ENCODE peak calls at places on chromosome 1, in five cellular contexts. Z is SK-N-SH, F is OCI-LY7, X is lower lobe of right lung, S is endothelial cell of umbilical vein. U is an unnamed sample. For H3K4me1, the result is how much of the 10 kb centered on the place peaks cover.

GRCh38 chr1:106897976-106898375 is 158.5 kb upstream of the PRMT6 start:
- DNase-seq in F (no peak), S (no peak), Z (no peak), X (no peak), U (no peak)

GRCh38 chr1:19476440-19477190 is 8.7 kb downstream of the CAPZB start:
- DNase-seq in Z (no peak), F (peak), X (peak), S (peak), U (peak)

GRCh38 chr1:157090196-157090647 is 9.4 kb downstream of the ETV3L start:
- DNase-seq in S (peak), Z (peak), F (peak), X (peak), U (peak)

GRCh38 chr1:8423702-8424538 is 106.0 kb downstream of the SLC45A1 start:
- DNase-seq in Z (peak), S (peak), X (peak), F (peak), U (peak)

GRCh38 chr1:184562801-184563200 is 176.0 kb downstream of the C1orf21 start:
- DNase-seq in X (no peak), F (no peak), S (no peak), Z (no peak), U (no peak)

GRCh38 chr1:21292991-21293536 is 2.8 kb upstream of the ECE1 start:
- DNase-seq in S (no peak), F (peak), X (no peak), Z (no peak), U (no peak)

GRCh38 chr1:21268281-21269239 is 21.7 kb downstream of the ECE1 start:
- DNase-seq in S (peak), Z (no peak), F (no peak), X (no peak), U (peak)

GRCh38 chr1:184212649-184213314 is 161.3 kb downstream of the TSEN15 start:
- DNase-seq in X (no peak), S (no peak), F (no peak), Z (no peak), U (no peak)

GRCh38 chr1:160050619-160051018 is 18.8 kb upstream of the PIGM start:
- DNase-seq in S (no peak), F (no peak), X (no peak), Z (no peak), U (no peak)

GRCh38 chr1:34876406-34876805 is 16.9 kb upstream of the SMIM12 start:
- DNase-seq in Z (no peak), F (no peak), S (no peak), X (no peak), U (no peak)

GRCh38 chr1:7315316-7315715 is 455.8 kb upstream of the VAMP3 start:
- DNase-seq in X (no peak), S (no peak), F (no peak), Z (no peak), U (no peak)

GRCh38 chr1:111214884-111215283 is 12.6 kb upstream of the CHI3L2 start:
- DNase-seq in S (no peak), X (no peak), F (peak), Z (no peak), U (no peak)
- H3K4me1 ChIP-seq in S (under half), X (under half), F (half or more), Z (under half), U (half or more)

GRCh38 chr1:155000725-155001437 is 1.7 kb upstream of the ZBTB7B start:
- DNase-seq in S (peak), F (peak), X (peak), Z (peak), U (peak)

GRCh38 chr1:155003227-155003765 is 694 bp downstream of the ZBTB7B start:
- DNase-seq in Z (peak), F (peak), X (no peak), S (peak), U (peak)

GRCh38 chr1:155001438-155001687 is 1.2 kb upstream of the ZBTB7B start:
- DNase-seq in Z (no peak), X (no peak), S (peak), F (no peak), U (no peak)

GRCh38 chr1:155002479-155003226 is at the start of gene ZBTB7B:
- DNase-seq in S (peak), X (peak), Z (no peak), F (no peak), U (peak)

GRCh38 chr1:155001688-155002474 is 721 bp upstream of the ZBTB7B start:
- DNase-seq in Z (peak), F (peak), X (peak), S (peak), U (peak)
- TF ChIP-seq CTCF in Z (peak), F (peak), X (peak), S (peak), U (no peak)

DNA sequence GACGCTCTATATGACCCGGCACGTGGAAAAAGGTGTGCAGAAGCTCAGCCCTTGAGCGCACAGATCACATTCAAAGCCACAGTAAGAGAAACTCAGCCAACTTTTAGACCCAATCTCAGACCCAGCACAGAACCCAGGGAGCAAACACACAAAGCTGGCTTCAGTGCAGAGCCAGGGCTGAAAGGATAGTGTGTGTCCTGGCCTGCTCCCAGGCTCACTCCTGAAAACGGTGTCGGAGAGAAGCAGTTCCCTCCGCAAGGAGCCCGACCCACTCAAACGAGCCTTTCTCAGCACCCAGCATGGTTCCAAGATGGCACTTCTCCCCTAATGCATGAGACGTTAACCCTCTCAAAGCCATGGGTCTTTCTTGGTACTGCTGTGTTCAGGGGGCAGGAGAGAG is 39.6 kb downstream of the CASZ1 start:
- DNase-seq in X (no peak), F (no peak), Z (no peak), S (no peak), U (no peak)
- H3K4me1 ChIP-seq in X (under half), F (under half), Z (under half), S (under half), U (under half)

GRCh38 chr1:31460027-31460426 is 47.0 kb downstream of the SERINC2 start:
- DNase-seq in S (no peak), X (no peak), F (no peak), Z (no peak), U (no peak)
- TF ChIP-seq CTCF in S (peak), X (no peak), F (peak), Z (peak), U (no peak)

DNA sequence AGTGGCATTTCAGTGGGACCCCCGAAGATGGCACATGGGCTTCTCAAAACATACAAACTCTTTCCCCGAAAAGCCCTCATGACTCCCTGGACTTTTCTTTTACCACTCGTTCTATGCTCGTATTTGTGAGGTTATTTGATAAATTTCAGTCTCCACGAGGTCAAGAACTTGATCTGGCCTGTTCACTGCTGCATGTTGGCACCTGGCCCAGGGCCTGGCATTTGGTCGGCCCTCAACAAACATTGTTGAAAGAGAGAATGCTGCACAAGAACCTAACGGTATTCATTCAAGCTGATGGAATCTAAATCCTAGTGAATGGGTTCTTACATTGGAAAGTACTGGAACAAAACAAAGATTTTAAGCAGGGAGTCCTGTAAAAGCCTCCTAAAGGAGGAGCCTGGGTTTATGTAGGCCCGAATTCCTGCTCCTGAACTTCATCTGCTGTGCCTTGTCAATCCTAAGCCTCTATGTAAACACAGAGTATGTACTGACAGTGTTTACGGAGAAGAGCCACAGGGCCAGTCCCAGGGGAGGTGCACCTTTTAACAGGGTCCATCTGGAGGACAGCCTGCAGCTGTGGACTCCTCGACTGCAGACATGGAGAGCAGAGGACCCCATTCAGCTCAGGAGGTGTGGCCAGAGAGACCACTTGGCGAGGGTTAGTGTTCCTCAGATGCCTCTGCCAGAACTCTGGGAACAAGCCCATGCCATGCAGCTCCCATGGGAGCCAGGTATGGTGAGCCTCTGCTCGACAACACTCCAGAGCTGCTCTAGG is 46.9 kb downstream of the L1TD1 start:
- DNase-seq in Z (no peak), X (peak), F (no peak), S (no peak), U (peak)
- H3K4me1 ChIP-seq in Z (under half), X (under half), F (under half), S (under half), U (under half)

GRCh38 chr1:58783993-58784757 is at the start of gene JUN:
- DNase-seq in S (peak), F (peak), Z (peak), X (peak), U (peak)
- TF ChIP-seq CTCF in S (no peak), F (peak), Z (no peak), X (no peak), U (peak)

DNA sequence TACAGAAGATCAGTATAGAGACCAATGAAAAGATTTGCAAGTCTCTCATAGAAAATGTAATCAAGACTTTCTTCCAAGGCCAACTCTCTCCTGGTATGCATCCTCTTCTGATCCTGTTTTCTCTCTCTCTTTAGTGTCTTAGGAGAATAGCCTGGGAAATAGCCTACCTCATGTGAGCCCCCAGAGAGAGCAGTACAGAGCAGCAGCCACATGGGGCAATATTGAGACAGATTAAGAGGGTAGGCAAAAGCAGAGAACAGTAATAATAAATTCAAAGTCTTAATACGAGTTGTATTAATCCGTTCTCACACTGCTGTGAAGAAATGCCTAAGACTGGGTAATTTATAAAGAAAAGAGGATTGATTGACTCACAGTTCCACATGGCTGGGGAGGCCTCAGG is 61.4 kb downstream of the RNASEL start:
- DNase-seq in S (no peak), X (no peak), F (no peak), Z (no peak), U (no peak)
- H3K4me1 ChIP-seq in S (under half), X (under half), F (under half), Z (under half), U (under half)

DNA sequence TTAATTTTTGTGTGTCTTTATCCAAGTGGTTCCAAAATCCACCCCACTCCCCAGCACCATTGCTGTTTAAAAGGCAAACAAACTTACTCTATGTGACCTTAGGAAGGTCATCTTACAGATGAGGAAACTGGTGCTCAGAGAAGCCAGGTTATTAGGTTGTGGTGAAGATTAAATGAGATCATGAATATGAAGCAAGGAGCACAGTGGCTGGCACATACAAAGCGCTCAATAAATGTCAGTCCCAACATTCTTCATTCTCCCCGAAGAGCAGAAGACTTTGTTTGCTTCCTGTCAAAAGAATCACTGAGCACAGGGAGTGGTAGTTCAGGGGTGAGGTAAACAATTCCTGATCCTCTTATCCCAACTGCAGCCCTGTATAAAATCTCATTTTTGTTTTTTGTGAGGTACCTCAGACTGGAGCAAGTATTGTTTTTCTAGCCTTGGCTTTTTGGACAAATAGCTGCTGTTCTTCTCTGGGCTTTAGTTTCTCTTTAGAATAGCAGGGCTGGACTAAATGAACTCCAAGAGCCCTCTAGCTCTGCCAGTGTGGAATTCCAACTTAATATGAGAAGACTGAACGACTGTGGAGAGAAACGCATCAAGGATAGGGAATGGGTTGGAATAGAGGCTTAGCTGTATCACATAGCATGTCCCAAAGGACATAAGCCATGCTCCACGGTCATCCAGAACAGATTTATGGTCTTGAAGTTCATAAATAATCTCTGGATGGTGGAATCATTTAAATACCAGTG is 455.3 kb upstream of the USP24 start:
- DNase-seq in F (no peak), S (no peak), X (no peak), Z (no peak), U (no peak)
- TF ChIP-seq CTCF in F (no peak), S (no peak), X (no peak), Z (no peak), U (no peak)

GRCh38 chr1:230122361-230123279 is 55.6 kb downstream of the GALNT2 start:
- DNase-seq in Z (no peak), S (no peak), X (no peak), F (peak), U (no peak)
- H3K4me1 ChIP-seq in Z (under half), S (under half), X (under half), F (half or more), U (half or more)

U was measured in spleen.